ENCODE peak calls at places on chromosomes 7 and 10, in five cellular contexts. Q, T, A, M and D are unnamed samples.

GRCh38 chr10:80498833-80499671 is 38.6 kb upstream of the SH2D4B start:
- DNase-seq in Q (peak), T (no peak), A (peak), M (no peak), D (peak)

GRCh38 chr10:118953999-118954398 is 75.5 kb upstream of the NANOS1 start:
- DNase-seq in Q (no peak), T (no peak), A (no peak), M (no peak), D (no peak)

GRCh38 chr10:11330383-11331020 is 280.9 kb downstream of the USP6NL start:
- DNase-seq in Q (no peak), T (no peak), A (no peak), M (no peak), D (no peak)

GRCh38 chr7:51346136-51346535 is 29.5 kb upstream of the COBL start:
- DNase-seq in Q (no peak), T (peak), A (no peak), M (no peak), D (no peak)

GRCh38 chr7:105512415-105512814 is 9.7 kb downstream of the PUS7 start:
- DNase-seq in Q (no peak), T (no peak), A (no peak), M (no peak), D (no peak)

GRCh38 chr7:99173787-99174186 is 29.9 kb upstream of the SMURF1 start:
- DNase-seq in Q (no peak), T (no peak), A (no peak), M (no peak), D (no peak)

GRCh38 chr10:110977662-110978061 is 58.3 kb downstream of the SHOC2 start:
- DNase-seq in Q (no peak), T (no peak), A (no peak), M (no peak), D (no peak)

GRCh38 chr10:34966440-34966839 is 123.7 kb downstream of the CUL2 start:
- DNase-seq in Q (no peak), T (no peak), A (no peak), M (no peak), D (no peak)

GRCh38 chr7:117882594-117882993 is 9.4 kb upstream of the CTTNBP2 start:
- DNase-seq in Q (no peak), T (no peak), A (no peak), M (no peak), D (no peak)